ENCODE peak calls at places on chromosomes 5 and 9, in nine cellular contexts. M is GM12878; F is suprapubic skin; I is amygdala; T is NCI-H446; K is activated gamma-delta T cell treated with anti-CD3 and anti-CD28 coated beads, Interleukin-2, amount 50 U/mL, for 16 hours; S is HEK293T; O is GM06990; G is fibroblast of the conjunctiva. X is an unnamed sample.

GRCh38 chr5:149735066-149735465 is 5.0 kb downstream of the PPARGC1B start:
- DNase-seq in S (no peak), K (no peak), G (no peak), O (no peak), I (no peak), F (no peak), M (no peak), T (no peak), X (no peak)

GRCh38 chr9:125151730-125152129 is 8.4 kb upstream of the SCAI start:
- DNase-seq in S (no peak), T (no peak), G (no peak), I (no peak), O (no peak), M (no peak), F (no peak), K (no peak), X (no peak)

GRCh38 chr5:174765540-174765939 is 41.2 kb downstream of the MSX2 start:
- DNase-seq in K (no peak), O (no peak), M (no peak), T (no peak), F (no peak), G (no peak), S (no peak), I (no peak), X (no peak)

GRCh38 chr5:137660349-137660817 is 75.5 kb downstream of the KLHL3 start:
- DNase-seq in F (peak), O (peak), I (peak), K (peak), T (peak), M (peak), S (peak), G (peak), X (peak)

GRCh38 chr5:88724201-88724600 is 158.8 kb downstream of the MEF2C start:
- DNase-seq in K (no peak), M (no peak), I (no peak), S (no peak), F (no peak), G (no peak), T (no peak), O (no peak), X (no peak)

GRCh38 chr9:107486674-107487520 is 2.7 kb downstream of the KLF4 start:
- DNase-seq in K (no peak), F (peak), O (no peak), I (no peak), S (no peak), G (no peak), M (no peak), T (no peak), X (no peak)

GRCh38 chr5:172910828-172911627 is 48.2 kb upstream of the RPL26L1 start:
- DNase-seq in I (no peak), O (peak), T (no peak), K (no peak), S (no peak), F (peak), G (no peak), M (peak), X (no peak)

GRCh38 chr5:173454381-173454763 is 126.2 kb upstream of the STC2 start:
- DNase-seq in F (no peak), K (no peak), I (no peak), M (no peak), S (no peak), T (no peak), O (no peak), G (no peak), X (no peak)

X was measured in DMS 273 treated with DMSO at 0.1 percent for 48 hours.